ENCODE peak calls at places on chromosomes 1 and 21, in four cellular contexts. P is CD8-positive, alpha-beta T cell; J is A549; W is breast epithelium. A is an unnamed sample.

GRCh38 chr1:9179450-9179849 is 50.5 kb upstream of the GPR157 start:
- DNase-seq in P (no peak), J (no peak), W (no peak), A (no peak)

GRCh38 chr1:204353213-204353910 is 6.4 kb downstream of the PLEKHA6 start:
- DNase-seq in P (no peak), J (no peak), W (no peak), A (no peak)

GRCh38 chr1:66929999-66930822 is 5.4 kb downstream of the MIER1 start:
- DNase-seq in P (peak; percentile 95), J (peak; percentile 93), W (peak; percentile 90), A (peak; percentile 89)

GRCh38 chr1:11324562-11324961 is 51.6 kb downstream of the UBIAD1 start:
- DNase-seq in P (no peak), J (no peak), W (no peak), A (no peak)

GRCh38 chr1:160374291-160374690 is 7.4 kb downstream of the NHLH1 start:
- DNase-seq in P (no peak), J (no peak), W (no peak), A (no peak)

GRCh38 chr1:234235373-234235772 is 137.9 kb upstream of the COA6 start:
- DNase-seq in P (no peak), J (no peak), W (no peak), A (no peak)

GRCh38 chr1:109772658-109773202 is 9.0 kb upstream of the EPS8L3 start:
- DNase-seq in P (no peak), J (no peak), W (no peak), A (no peak)

GRCh38 chr1:243549108-243549507 is 293.3 kb downstream of the SDCCAG8 start:
- DNase-seq in P (no peak), J (no peak), W (no peak), A (no peak)

GRCh38 chr21:45266518-45267389 is 20.9 kb downstream of the POFUT2 start:
- DNase-seq in P (peak; percentile 43), J (no peak), W (peak; percentile 46), A (peak; percentile 45)

GRCh38 chr1:41738475-41738874 is 180.2 kb downstream of the HIVEP3 start:
- DNase-seq in P (no peak), J (no peak), W (no peak), A (no peak)

GRCh38 chr21:38470762-38471161 is 27.5 kb downstream of the ERG start:
- DNase-seq in P (no peak), J (peak; percentile 18), W (no peak), A (no peak)

GRCh38 chr1:21436488-21437340 is 3.2 kb upstream of the NBPF3 start:
- DNase-seq in P (no peak), J (no peak), W (no peak), A (no peak)

GRCh38 chr1:53575141-53575947 is 116.1 kb downstream of the DMRTB1 start:
- DNase-seq in P (no peak), J (no peak), W (peak; percentile 34), A (no peak)

GRCh38 chr21:28521932-28522826 is 470.5 kb downstream of the LTN1 start:
- DNase-seq in P (no peak), J (no peak), W (no peak), A (no peak)

GRCh38 chr1:81052162-81052561 is 748.6 kb upstream of the ADGRL2 start:
- DNase-seq in P (no peak), J (no peak), W (no peak), A (no peak)

GRCh38 chr1:19512545-19512944 is 27.2 kb upstream of the CAPZB start:
- DNase-seq in P (no peak), J (no peak), W (no peak), A (no peak)

GRCh38 chr1:203555046-203555445 is 61.1 kb downstream of the OPTC start:
- DNase-seq in P (no peak), J (no peak), W (no peak), A (no peak)

GRCh38 chr1:16260814-16261213 is 23.8 kb upstream of the CPLANE2 start:
- DNase-seq in P (no peak), J (no peak), W (no peak), A (no peak)

GRCh38 chr1:45999507-45999906 is 132.9 kb downstream of the PIK3R3 start:
- DNase-seq in P (no peak), J (no peak), W (no peak), A (no peak)

GRCh38 chr1:36911631-36912364 is 122.5 kb downstream of the GRIK3 start:
- DNase-seq in P (no peak), J (no peak), W (no peak), A (no peak)

GRCh38 chr1:112840631-112841624 is 115.1 kb downstream of the SLC16A1 start:
- DNase-seq in P (no peak), J (no peak), W (no peak), A (no peak)

GRCh38 chr1:202702088-202702487 is 8.2 kb downstream of the SYT2 start:
- DNase-seq in P (no peak), J (no peak), W (no peak), A (no peak)

GRCh38 chr21:29208666-29209059 is 78.2 kb downstream of the MAP3K7CL start:
- DNase-seq in P (no peak), J (peak; percentile 19), W (no peak), A (no peak)

GRCh38 chr1:115301438-115302020 is 36.5 kb downstream of the NGF start:
- DNase-seq in P (no peak), J (no peak), W (no peak), A (no peak)
- H3K27ac ChIP-seq in P (no peak overlapping the region), J (no peak overlapping the region), W (peak overlapping the region; percentile 71), A (no peak overlapping the region)

DNA sequence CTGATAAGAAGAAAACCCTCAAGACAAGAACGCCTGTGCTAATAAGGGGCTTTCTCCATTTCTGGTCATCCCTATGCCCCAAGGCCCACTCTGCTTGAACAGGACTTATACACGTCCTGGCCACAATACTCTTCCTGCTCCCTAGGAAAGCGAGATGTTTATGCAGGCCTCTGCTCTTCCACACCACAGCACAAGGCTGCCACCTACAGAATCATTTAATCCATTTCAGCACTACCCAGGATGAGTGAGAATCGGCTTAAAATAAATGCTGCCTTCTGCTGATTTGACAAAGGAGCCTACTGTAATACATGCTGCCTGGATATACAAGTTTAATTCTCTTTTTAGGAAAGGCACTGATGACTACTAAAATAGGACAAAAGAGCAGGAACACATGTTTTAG is 29.4 kb downstream of the FRRS1 start:
- DNase-seq in P (no peak), J (peak; percentile 74), W (no peak), A (no peak)
- TF ChIP-seq CTCF in P (no peak), J (peak; percentile 50), W (no peak), A (no peak)

GRCh38 chr1:2812136-2812535 is 10.6 kb upstream of the TTC34 start:
- DNase-seq in P (no peak), J (no peak), W (no peak), A (no peak)
- H3K9me3 ChIP-seq in P (no peaks in the 10 kb centered on the region), J (no peaks in the 10 kb centered on the region), W (peaks cover 20% of the 10 kb centered on the region), A (no peaks in the 10 kb centered on the region)

GRCh38 chr1:114719424-114719787 is 2.8 kb upstream of the NRAS start:
- DNase-seq in P (no peak), J (no peak), W (no peak), A (no peak)
- H3K27ac ChIP-seq in P (no peak overlapping the region), J (no peak overlapping the region), W (no peak overlapping the region), A (no peak overlapping the region)

GRCh38 chr1:235238558-235238957 is 77.5 kb upstream of the RBM34 start:
- DNase-seq in P (no peak), J (no peak), W (no peak), A (no peak)

GRCh38 chr1:235239821-235240220 is 78.8 kb upstream of the RBM34 start:
- DNase-seq in P (no peak), J (no peak), W (no peak), A (no peak)

GRCh38 chr1:235236128-235236527 is 75.1 kb upstream of the RBM34 start:
- DNase-seq in P (no peak), J (no peak), W (no peak), A (no peak)
- TF ChIP-seq CTCF in P (no peak), J (no peak), W (no peak), A (no peak)

GRCh38 chr21:27083144-27083543 is 116.3 kb upstream of the ADAMTS5 start:
- DNase-seq in P (no peak), J (no peak), W (no peak), A (no peak)
- H3K9me3 ChIP-seq in P (no peaks in the 10 kb centered on the region), J (no peaks in the 10 kb centered on the region), W (no peaks in the 10 kb centered on the region), A (no peaks in the 10 kb centered on the region)

DNA sequence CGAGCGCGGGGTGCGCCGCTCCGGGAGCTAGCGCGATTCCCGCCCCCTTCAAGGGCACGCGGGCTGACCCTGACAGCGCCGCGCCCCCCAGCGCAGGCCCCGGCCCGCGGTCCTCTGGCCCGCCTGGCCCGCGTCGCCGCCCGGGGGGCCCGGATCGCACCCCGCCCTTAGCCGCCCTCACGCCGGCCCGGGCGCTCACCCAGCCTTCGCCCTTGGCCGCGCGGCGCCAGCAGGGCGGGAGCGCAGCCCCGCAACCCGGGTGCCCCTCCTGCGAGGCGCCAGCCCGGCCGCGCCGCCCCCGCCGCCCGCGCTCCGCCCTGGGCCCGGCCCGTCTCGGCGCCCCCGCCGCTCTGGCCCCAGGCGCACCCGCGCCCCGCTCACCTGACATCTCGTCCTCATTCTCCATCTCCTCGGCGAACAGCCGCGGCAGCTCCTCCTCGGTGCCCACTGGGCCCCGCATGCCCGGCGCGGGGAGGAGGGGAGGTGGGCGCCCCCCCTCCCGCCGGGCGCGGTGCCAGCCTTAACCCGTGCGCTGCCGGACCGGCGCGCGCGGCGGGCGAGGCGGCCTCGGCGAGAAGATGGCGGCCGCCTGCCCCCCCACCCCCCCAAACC is 451 bp downstream of the CHD5 start:
- DNase-seq in P (no peak), J (no peak), W (no peak), A (no peak)
- H3K27ac ChIP-seq in P (no peak overlapping the region), J (peak overlapping the region; percentile 48), W (no peak overlapping the region), A (no peak overlapping the region)

GRCh38 chr1:71228236-71228635 is 147.4 kb upstream of the ZRANB2 start:
- DNase-seq in P (no peak), J (no peak), W (no peak), A (no peak)
- TF ChIP-seq CTCF in P (no peak), J (no peak), W (no peak), A (no peak)

DNA sequence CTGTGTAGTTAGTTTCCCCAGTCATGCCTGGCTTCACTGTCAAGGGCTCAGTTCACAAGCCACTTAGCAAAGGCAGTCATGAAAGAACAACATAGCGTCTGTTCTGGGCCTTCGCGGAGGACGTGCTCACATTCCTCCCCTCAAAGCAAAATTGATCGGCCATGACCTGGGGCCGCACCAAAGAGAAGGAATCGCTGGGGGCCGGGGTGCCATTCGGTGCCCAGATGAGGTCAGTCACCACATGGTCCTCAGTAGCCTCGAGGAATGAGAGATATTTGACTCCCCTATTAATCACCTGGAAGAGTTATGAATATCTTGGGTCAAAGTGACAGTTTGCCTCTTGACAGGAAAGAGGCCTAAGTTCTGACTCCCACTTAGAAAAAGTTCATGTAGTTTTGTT is 251.1 kb upstream of the JUN start:
- DNase-seq in P (no peak), J (no peak), W (no peak), A (no peak)
- H3K9me3 ChIP-seq in P (no peaks in the 10 kb centered on the region), J (no peaks in the 10 kb centered on the region), W (no peaks in the 10 kb centered on the region), A (no peaks in the 10 kb centered on the region)

A was measured in CD4-positive, alpha-beta T cell.